ENCODE peak calls at places on chromosomes 12 and 14, in nine cellular contexts. O is heart left ventricle, C is transverse colon, P is sigmoid colon, N is left ventricle myocardium inferior, F is upper lobe of right lung, J is ascending aorta, G is cardiac muscle cell, Z is GM23338. B is an unnamed sample.

GRCh38 chr12:64950899-64951298 is 126.5 kb downstream of the TBC1D30 start:
- DNase-seq in O (no peak), C (no peak), P (no peak), N (no peak), F (no peak), J (no peak), G (no peak), Z (peak; percentile 4), B (no peak)

GRCh38 chr12:132593938-132594358 is 16.4 kb downstream of the LRCOL1 start:
- DNase-seq in O (peak; percentile 88), C (peak; percentile 95), P (peak; percentile 95), N (peak; percentile 82), F (peak; percentile 92), J (peak; percentile 63), G (peak; percentile 81), Z (peak; percentile 98), B (peak; percentile 98)

GRCh38 chr12:50104614-50105366 is 982 bp downstream of the GPD1 start:
- DNase-seq in O (no peak), C (no peak), P (peak; percentile 87), N (no peak), F (peak; percentile 64), J (no peak), G (no peak), Z (no peak), B (no peak)

GRCh38 chr12:9084417-9084816 is 31.3 kb downstream of the A2M start:
- DNase-seq in O (no peak), C (no peak), P (no peak), N (no peak), F (no peak), J (no peak), G (no peak), Z (no peak), B (no peak)

GRCh38 chr12:107329569-107330324 is 236.4 kb upstream of the CRY1 start:
- DNase-seq in O (no peak), C (no peak), P (no peak), N (no peak), F (no peak), J (no peak), G (peak; percentile 25), Z (no peak), B (no peak)

GRCh38 chr12:12008931-12009611 is 61.7 kb upstream of the BCL2L14 start:
- DNase-seq in O (no peak), C (no peak), P (no peak), N (no peak), F (no peak), J (no peak), G (peak; percentile 61), Z (peak; percentile 86), B (no peak)

GRCh38 chr14:61477845-61478438 is 156.6 kb downstream of the PRKCH start:
- DNase-seq in O (peak; percentile 73), C (peak; percentile 77), P (peak; percentile 80), N (peak; percentile 79), F (peak; percentile 91), J (peak; percentile 81), G (peak; percentile 86), Z (no peak), B (peak; percentile 90)

GRCh38 chr12:62217466-62218194 is 42.6 kb upstream of the USP15 start:
- DNase-seq in O (no peak), C (no peak), P (no peak), N (no peak), F (no peak), J (no peak), G (no peak), Z (no peak), B (no peak)

GRCh38 chr14:56059054-56059453 is 59.2 kb upstream of the PELI2 start:
- DNase-seq in O (no peak), C (no peak), P (no peak), N (no peak), F (no peak), J (no peak), G (peak; percentile 69), Z (no peak), B (no peak)

GRCh38 chr14:104998801-104999200 is 13.2 kb downstream of the CLBA1 start:
- DNase-seq in O (no peak), C (no peak), P (no peak), N (no peak), F (no peak), J (no peak), G (no peak), Z (no peak), B (peak; percentile 49)

GRCh38 chr14:80275208-80275850 is 64.0 kb upstream of the DIO2 start:
- DNase-seq in O (no peak), C (no peak), P (no peak), N (no peak), F (no peak), J (no peak), G (peak; percentile 44), Z (no peak), B (no peak)

GRCh38 chr14:69090187-69090789 is 62.6 kb downstream of the DCAF5 start:
- DNase-seq in O (peak; percentile 24), C (peak; percentile 15), P (no peak), N (no peak), F (no peak), J (no peak), G (peak; percentile 53), Z (peak; percentile 71), B (no peak)

DNA sequence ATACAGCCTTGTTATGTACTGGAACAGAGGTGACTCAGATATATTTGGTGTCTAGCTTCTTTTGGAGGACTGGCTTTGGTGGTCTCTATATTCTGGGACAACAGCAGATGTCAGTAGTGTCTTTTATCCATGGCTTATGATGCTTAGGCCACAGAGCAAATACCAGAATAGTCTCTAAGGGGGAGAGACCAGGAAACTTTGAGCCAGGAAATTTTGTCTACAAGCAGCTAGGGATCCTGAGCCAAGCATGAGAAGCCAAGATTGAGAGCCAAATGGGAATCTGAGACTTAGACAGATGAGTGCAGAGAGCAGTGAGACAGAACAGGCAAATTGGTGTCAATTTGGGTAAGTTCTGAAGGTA is 28.4 kb upstream of the PTPRR start:
- DNase-seq in O (peak; percentile 22), C (no peak), P (peak; percentile 63), N (no peak), F (no peak), J (no peak), G (peak; percentile 67), Z (no peak), B (no peak)
- TF ChIP-seq CTCF in O (no peak), C (no peak), P (no peak), N (peak; percentile 19), F (no peak), J (no peak), G (peak; percentile 21), Z (no peak), B (no peak)

DNA sequence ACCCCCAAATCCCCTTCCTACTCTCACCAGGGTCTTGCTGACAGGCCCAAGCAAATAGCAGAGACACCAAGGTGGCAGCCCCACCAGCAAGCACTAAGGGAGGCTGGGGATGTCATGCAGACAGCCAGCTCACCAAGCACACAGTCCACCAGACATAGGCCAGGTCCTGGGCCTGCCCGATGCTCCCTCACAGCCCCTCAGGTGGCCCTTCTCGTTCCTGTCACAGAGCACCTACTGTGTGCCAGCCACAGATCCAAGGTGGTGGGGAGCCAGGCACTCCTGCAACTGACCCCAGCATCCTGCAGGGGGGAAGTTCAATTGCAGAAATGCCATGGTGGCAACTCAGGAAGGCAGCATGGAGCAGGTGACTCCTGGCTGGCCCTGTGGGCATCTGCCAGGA is 60.5 kb upstream of the PNMA1 start:
- DNase-seq in O (no peak), C (no peak), P (peak; percentile 57), N (no peak), F (no peak), J (no peak), G (no peak), Z (no peak), B (peak; percentile 64)
- H3K4me1 ChIP-seq in O (peaks cover 81% of the 10 kb centered on the region), C (peaks cover 47% of the 10 kb centered on the region), P (peaks cover 91% of the 10 kb centered on the region), N (peaks cover 93% of the 10 kb centered on the region), F (peaks cover 63% of the 10 kb centered on the region), J (peaks cover 49% of the 10 kb centered on the region), G (peaks cover 18% of the 10 kb centered on the region), Z (peaks cover 13% of the 10 kb centered on the region), B (peaks cover 45% of the 10 kb centered on the region)

GRCh38 chr14:24196071-24197061 is 1.1 kb upstream of the TM9SF1 start:
- DNase-seq in O (no peak), C (no peak), P (no peak), N (no peak), F (no peak), J (no peak), G (peak; percentile 30), Z (peak; percentile 57), B (peak; percentile 64)

GRCh38 chr14:24195186-24196070 is at the start of gene TM9SF1:
- DNase-seq in O (peak; percentile 93), C (peak; percentile 90), P (peak; percentile 94), N (peak; percentile 92), F (peak; percentile 96), J (peak; percentile 26), G (peak; percentile 92), Z (peak; percentile 88), B (peak; percentile 96)

GRCh38 chr14:24194873-24195185 is 412 bp downstream of the TM9SF1 start:
- DNase-seq in O (no peak), C (no peak), P (no peak), N (no peak), F (no peak), J (no peak), G (no peak), Z (no peak), B (no peak)

GRCh38 chr14:24198845-24199524 is 3.7 kb upstream of the TM9SF1 start:
- DNase-seq in O (no peak), C (no peak), P (peak; percentile 20), N (no peak), F (no peak), J (no peak), G (no peak), Z (no peak), B (no peak)

GRCh38 chr14:24197066-24197465 is 1.8 kb upstream of the TM9SF1 start:
- DNase-seq in O (no peak), C (no peak), P (no peak), N (no peak), F (no peak), J (no peak), G (no peak), Z (no peak), B (no peak)
- TF ChIP-seq CTCF in O (no peak), C (no peak), P (no peak), N (no peak), F (no peak), J (no peak), G (no peak), Z (no peak), B (no peak)

GRCh38 chr12:27530157-27530922 is 6.3 kb downstream of the PPFIBP1 start:
- DNase-seq in O (no peak), C (no peak), P (no peak), N (no peak), F (no peak), J (no peak), G (no peak), Z (peak; percentile 18), B (no peak)

GRCh38 chr12:27525373-27525772 is 1.4 kb downstream of the PPFIBP1 start:
- DNase-seq in O (no peak), C (no peak), P (peak; percentile 72), N (no peak), F (no peak), J (no peak), G (peak; percentile 83), Z (peak; percentile 85), B (no peak)

GRCh38 chr12:27527512-27527911 is 3.5 kb downstream of the PPFIBP1 start:
- DNase-seq in O (no peak), C (no peak), P (no peak), N (no peak), F (no peak), J (no peak), G (no peak), Z (no peak), B (no peak)

GRCh38 chr12:27531916-27532315 is 7.9 kb downstream of the PPFIBP1 start:
- DNase-seq in O (no peak), C (no peak), P (no peak), N (no peak), F (no peak), J (no peak), G (peak; percentile 73), Z (no peak), B (no peak)

GRCh38 chr12:27528788-27529187 is 4.8 kb downstream of the PPFIBP1 start:
- DNase-seq in O (no peak), C (no peak), P (no peak), N (no peak), F (no peak), J (no peak), G (no peak), Z (no peak), B (no peak)
- H3K4me1 ChIP-seq in O (peaks cover 79% of the 10 kb centered on the region), C (peaks cover 7% of the 10 kb centered on the region), P (peaks cover 31% of the 10 kb centered on the region), N (peaks cover 95% of the 10 kb centered on the region), F (peaks cover 4% of the 10 kb centered on the region), J (peaks cover 12% of the 10 kb centered on the region), G (no peaks in the 10 kb centered on the region), Z (peaks cover 17% of the 10 kb centered on the region), B (peaks cover 6% of the 10 kb centered on the region)

B was measured in kidney.